ENCODE peak calls at places on chromosomes 3 and 15, in six cellular contexts. One of them, this sample, is unnamed.

GRCh38 chr3:71771884-71772283 is 13.1 kb downstream of the PROK2 start:
- DNase-seq in lower lobe of right lung: no peak
- DNase-seq in NB4: no peak
- DNase-seq in psoas muscle: no peak
- DNase-seq in WTC11: no peak
- DNase-seq in body of pancreas: no peak
- DNase-seq in this sample: no peak

GRCh38 chr3:70988111-70988510 is 595.4 kb downstream of the FOXP1 start:
- DNase-seq in lower lobe of right lung: no peak
- DNase-seq in NB4: no peak
- DNase-seq in psoas muscle: no peak
- DNase-seq in WTC11: no peak
- DNase-seq in body of pancreas: no peak
- DNase-seq in this sample: no peak

GRCh38 chr3:30970183-30970582 is 75.7 kb upstream of the GADL1 start:
- DNase-seq in lower lobe of right lung: no peak
- DNase-seq in NB4: peak
- DNase-seq in psoas muscle: no peak
- DNase-seq in WTC11: no peak
- DNase-seq in body of pancreas: no peak
- DNase-seq in this sample: no peak

GRCh38 chr3:168977696-168978374 is 685.7 kb downstream of the MECOM start:
- DNase-seq in lower lobe of right lung: no peak
- DNase-seq in NB4: no peak
- DNase-seq in psoas muscle: no peak
- DNase-seq in WTC11: no peak
- DNase-seq in body of pancreas: no peak
- DNase-seq in this sample: no peak

GRCh38 chr3:101873619-101874018 is 24.3 kb downstream of the NFKBIZ start:
- DNase-seq in lower lobe of right lung: no peak
- DNase-seq in NB4: no peak
- DNase-seq in psoas muscle: no peak
- DNase-seq in WTC11: no peak
- DNase-seq in body of pancreas: no peak
- DNase-seq in this sample: no peak

GRCh38 chr3:15319575-15319974 is 12.8 kb downstream of the SH3BP5 start:
- DNase-seq in lower lobe of right lung: peak
- DNase-seq in NB4: no peak
- DNase-seq in psoas muscle: peak
- DNase-seq in WTC11: no peak
- DNase-seq in body of pancreas: no peak
- DNase-seq in this sample: no peak

GRCh38 chr3:32841875-32842505 is 24.2 kb downstream of the TRIM71 start:
- DNase-seq in lower lobe of right lung: no peak
- DNase-seq in NB4: peak
- DNase-seq in psoas muscle: no peak
- DNase-seq in WTC11: no peak
- DNase-seq in body of pancreas: no peak
- DNase-seq in this sample: no peak

GRCh38 chr3:190375671-190376070 is 12.3 kb upstream of the CLDN16 start:
- DNase-seq in lower lobe of right lung: no peak
- DNase-seq in NB4: no peak
- DNase-seq in psoas muscle: no peak
- DNase-seq in WTC11: no peak
- DNase-seq in body of pancreas: no peak
- DNase-seq in this sample: no peak

GRCh38 chr15:76439542-76439941 is 103.0 kb downstream of the ISL2 start:
- DNase-seq in lower lobe of right lung: no peak
- DNase-seq in NB4: no peak
- DNase-seq in psoas muscle: no peak
- DNase-seq in WTC11: peak
- DNase-seq in body of pancreas: no peak
- DNase-seq in this sample: peak

GRCh38 chr15:70353606-70354259 is 256.0 kb upstream of the TLE3 start:
- DNase-seq in lower lobe of right lung: no peak
- DNase-seq in NB4: no peak
- DNase-seq in psoas muscle: no peak
- DNase-seq in WTC11: no peak
- DNase-seq in body of pancreas: peak
- DNase-seq in this sample: no peak

GRCh38 chr3:49563040-49563578 is 8.8 kb downstream of the BSN start:
- DNase-seq in lower lobe of right lung: no peak
- DNase-seq in NB4: no peak
- DNase-seq in psoas muscle: no peak
- DNase-seq in WTC11: peak
- DNase-seq in body of pancreas: no peak
- DNase-seq in this sample: peak

GRCh38 chr15:68433551-68433950 is 1.6 kb upstream of the ITGA11 start:
- DNase-seq in lower lobe of right lung: no peak
- DNase-seq in NB4: no peak
- DNase-seq in psoas muscle: no peak
- DNase-seq in WTC11: no peak
- DNase-seq in body of pancreas: no peak
- DNase-seq in this sample: no peak

GRCh38 chr3:29513236-29513635 is 232.4 kb downstream of the RBMS3 start:
- DNase-seq in lower lobe of right lung: no peak
- DNase-seq in NB4: no peak
- DNase-seq in psoas muscle: no peak
- DNase-seq in WTC11: no peak
- DNase-seq in body of pancreas: no peak
- DNase-seq in this sample: no peak

GRCh38 chr3:12190221-12190807 is 31.6 kb upstream of the TIMP4 start:
- DNase-seq in lower lobe of right lung: no peak
- DNase-seq in NB4: no peak
- DNase-seq in psoas muscle: no peak
- DNase-seq in WTC11: no peak
- DNase-seq in body of pancreas: no peak
- DNase-seq in this sample: no peak

GRCh38 chr15:88241461-88241860 is 15.1 kb downstream of the NTRK3 start:
- DNase-seq in lower lobe of right lung: no peak
- DNase-seq in NB4: no peak
- DNase-seq in psoas muscle: no peak
- DNase-seq in WTC11: no peak
- DNase-seq in body of pancreas: no peak
- DNase-seq in this sample: no peak

GRCh38 chr3:146136647-146137046 is 24.3 kb downstream of the PLOD2 start:
- DNase-seq in lower lobe of right lung: no peak
- DNase-seq in NB4: no peak
- DNase-seq in psoas muscle: no peak
- DNase-seq in WTC11: no peak
- DNase-seq in body of pancreas: no peak
- DNase-seq in this sample: no peak

GRCh38 chr3:101643861-101644613 is 32.9 kb downstream of the ZBTB11 start:
- DNase-seq in lower lobe of right lung: no peak
- DNase-seq in NB4: peak
- DNase-seq in psoas muscle: no peak
- DNase-seq in WTC11: no peak
- DNase-seq in body of pancreas: no peak
- DNase-seq in this sample: no peak

GRCh38 chr3:188370081-188370830 is 216.3 kb downstream of the LPP start:
- DNase-seq in lower lobe of right lung: no peak
- DNase-seq in NB4: no peak
- DNase-seq in psoas muscle: no peak
- DNase-seq in WTC11: no peak
- DNase-seq in body of pancreas: no peak
- DNase-seq in this sample: no peak

GRCh38 chr3:151155409-151156128 is 47.4 kb downstream of the GPR171 start:
- DNase-seq in lower lobe of right lung: no peak
- DNase-seq in NB4: no peak
- DNase-seq in psoas muscle: no peak
- DNase-seq in WTC11: no peak
- DNase-seq in body of pancreas: no peak
- DNase-seq in this sample: no peak

GRCh38 chr15:61584410-61584809 is 355.3 kb upstream of the RORA start:
- DNase-seq in lower lobe of right lung: no peak
- DNase-seq in NB4: peak
- DNase-seq in psoas muscle: no peak
- DNase-seq in WTC11: no peak
- DNase-seq in body of pancreas: no peak
- DNase-seq in this sample: no peak

GRCh38 chr3:73504852-73505251 is 119.9 kb downstream of the PDZRN3 start:
- DNase-seq in lower lobe of right lung: no peak
- DNase-seq in NB4: no peak
- DNase-seq in psoas muscle: no peak
- DNase-seq in WTC11: no peak
- DNase-seq in body of pancreas: no peak
- DNase-seq in this sample: no peak

GRCh38 chr3:48989126-48989795 is 780 bp upstream of the P4HTM start:
- DNase-seq in lower lobe of right lung: no peak
- DNase-seq in NB4: peak
- DNase-seq in psoas muscle: no peak
- DNase-seq in WTC11: no peak
- DNase-seq in body of pancreas: no peak
- DNase-seq in this sample: no peak

GRCh38 chr15:45549831-45550230 is 27.3 kb upstream of the SLC30A4 start:
- DNase-seq in lower lobe of right lung: no peak
- DNase-seq in NB4: no peak
- DNase-seq in psoas muscle: no peak
- DNase-seq in WTC11: no peak
- DNase-seq in body of pancreas: no peak
- DNase-seq in this sample: no peak

GRCh38 chr3:149016669-149017541 is 25.6 kb downstream of the GYG1 start:
- DNase-seq in lower lobe of right lung: no peak
- DNase-seq in NB4: no peak
- DNase-seq in psoas muscle: no peak
- DNase-seq in WTC11: no peak
- DNase-seq in body of pancreas: no peak
- DNase-seq in this sample: no peak

GRCh38 chr3:25339220-25339619 is 88.8 kb upstream of the RARB start:
- DNase-seq in lower lobe of right lung: no peak
- DNase-seq in NB4: no peak
- DNase-seq in psoas muscle: no peak
- DNase-seq in WTC11: no peak
- DNase-seq in body of pancreas: no peak
- DNase-seq in this sample: no peak

GRCh38 chr15:25691544-25692430 is 171.3 kb downstream of the ATP10A start:
- DNase-seq in lower lobe of right lung: no peak
- DNase-seq in NB4: peak
- DNase-seq in psoas muscle: no peak
- DNase-seq in WTC11: no peak
- DNase-seq in body of pancreas: peak
- DNase-seq in this sample: no peak

GRCh38 chr3:170458285-170458684 is 39.6 kb downstream of the CLDN11 start:
- DNase-seq in lower lobe of right lung: no peak
- DNase-seq in NB4: no peak
- DNase-seq in psoas muscle: no peak
- DNase-seq in WTC11: no peak
- DNase-seq in body of pancreas: no peak
- DNase-seq in this sample: no peak

GRCh38 chr15:89203705-89204273 is 17.6 kb downstream of the RLBP1 start:
- DNase-seq in lower lobe of right lung: no peak
- DNase-seq in NB4: peak
- DNase-seq in psoas muscle: no peak
- DNase-seq in WTC11: no peak
- DNase-seq in body of pancreas: no peak
- DNase-seq in this sample: no peak

GRCh38 chr3:129001817-129002572 is 891 bp downstream of the EFCC1 start:
- DNase-seq in lower lobe of right lung: no peak
- DNase-seq in NB4: no peak
- DNase-seq in psoas muscle: no peak
- DNase-seq in WTC11: peak
- DNase-seq in body of pancreas: no peak
- DNase-seq in this sample: no peak

GRCh38 chr3:143040264-143040879 is 39.0 kb downstream of the U2SURP start:
- DNase-seq in lower lobe of right lung: no peak
- DNase-seq in NB4: peak
- DNase-seq in psoas muscle: no peak
- DNase-seq in WTC11: no peak
- DNase-seq in body of pancreas: no peak
- DNase-seq in this sample: no peak
- TF ChIP-seq CTCF in lower lobe of right lung: peak
- TF ChIP-seq CTCF in NB4: peak
- TF ChIP-seq CTCF in psoas muscle: peak
- TF ChIP-seq CTCF in WTC11: no peak
- TF ChIP-seq CTCF in body of pancreas: peak
- TF ChIP-seq CTCF in this sample: peak

GRCh38 chr15:43206054-43206453 is 14.8 kb downstream of the EPB42 start:
- DNase-seq in lower lobe of right lung: no peak
- DNase-seq in NB4: no peak
- DNase-seq in psoas muscle: no peak
- DNase-seq in WTC11: no peak
- DNase-seq in body of pancreas: no peak
- DNase-seq in this sample: no peak
- TF ChIP-seq CTCF in lower lobe of right lung: no peak
- TF ChIP-seq CTCF in NB4: no peak
- TF ChIP-seq CTCF in psoas muscle: no peak
- TF ChIP-seq CTCF in WTC11: no peak
- TF ChIP-seq CTCF in body of pancreas: no peak
- TF ChIP-seq CTCF in this sample: no peak

DNA sequence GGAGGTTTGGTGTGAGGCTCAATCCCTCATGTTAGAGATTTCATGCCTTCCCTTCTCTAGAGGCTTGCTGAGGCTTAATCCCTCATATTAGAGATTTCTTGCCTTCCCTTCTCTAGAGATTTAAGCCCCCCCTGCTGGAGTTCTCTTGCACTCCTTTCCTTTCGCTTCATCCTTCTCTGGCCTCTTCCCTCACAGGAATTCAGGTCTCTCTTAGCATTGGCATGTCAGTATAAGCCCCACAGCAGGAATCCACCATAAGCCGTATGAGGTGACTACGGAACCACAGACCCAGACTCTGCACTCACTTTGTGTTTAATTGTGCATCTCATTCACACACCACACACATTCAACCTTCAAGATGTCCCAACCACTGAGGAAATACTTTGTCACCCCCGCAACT is 338.6 kb upstream of the POU1F1 start:
- DNase-seq in lower lobe of right lung: no peak
- DNase-seq in NB4: no peak
- DNase-seq in psoas muscle: no peak
- DNase-seq in WTC11: no peak
- DNase-seq in body of pancreas: no peak
- DNase-seq in this sample: peak
- TF ChIP-seq CTCF in lower lobe of right lung: no peak
- TF ChIP-seq CTCF in NB4: no peak
- TF ChIP-seq CTCF in psoas muscle: no peak
- TF ChIP-seq CTCF in WTC11: no peak
- TF ChIP-seq CTCF in body of pancreas: no peak
- TF ChIP-seq CTCF in this sample: no peak

DNA sequence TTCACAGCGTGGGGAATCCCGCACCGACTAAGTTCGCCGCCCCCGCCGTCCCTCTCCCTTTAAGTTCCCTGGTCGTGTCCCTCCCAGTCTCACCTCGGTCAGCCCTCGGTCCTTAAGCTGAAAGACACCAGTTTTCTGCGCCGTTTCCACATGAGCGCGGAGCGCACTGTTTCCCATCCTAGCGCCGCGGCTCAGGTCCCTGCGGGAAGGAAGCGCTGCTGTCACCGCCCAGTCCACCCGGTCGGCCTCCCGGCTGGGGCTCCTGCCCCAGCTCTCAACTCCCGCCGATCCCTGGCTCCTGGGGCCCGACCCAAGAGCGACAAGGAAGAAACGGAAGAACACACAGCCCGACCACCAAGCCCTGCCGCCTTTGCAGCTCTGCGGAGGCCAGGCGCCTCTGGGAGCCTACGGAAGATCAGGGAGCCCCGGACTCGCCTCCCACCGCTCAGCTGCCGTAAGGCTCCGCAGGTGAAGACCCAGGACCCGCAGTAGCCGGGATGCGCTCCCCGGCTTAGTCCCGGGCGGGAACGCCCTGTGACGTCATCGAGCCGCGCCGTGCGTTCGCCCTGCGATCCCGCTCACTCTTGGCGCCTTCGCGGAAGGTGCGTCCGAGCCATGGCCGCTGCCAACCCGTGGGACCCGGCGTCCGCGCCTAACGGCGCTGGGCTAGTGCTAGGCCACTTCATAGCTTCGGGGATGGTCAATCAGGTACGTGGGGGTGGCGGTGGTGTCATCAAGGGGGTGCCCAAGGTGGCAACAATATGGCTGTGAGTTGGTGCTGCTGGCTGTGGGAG is at the start of the genes HAUS2 and LRRC57:
- DNase-seq in lower lobe of right lung: peak
- DNase-seq in NB4: peak
- DNase-seq in psoas muscle: peak
- DNase-seq in WTC11: peak
- DNase-seq in body of pancreas: peak
- DNase-seq in this sample: peak
- TF ChIP-seq CTCF in lower lobe of right lung: no peak
- TF ChIP-seq CTCF in NB4: no peak
- TF ChIP-seq CTCF in psoas muscle: no peak
- TF ChIP-seq CTCF in WTC11: no peak
- TF ChIP-seq CTCF in body of pancreas: no peak
- TF ChIP-seq CTCF in this sample: no peak

This sample was measured in H9.